ENCODE peak calls at places on chromosome X, in nine cellular contexts. E is Panc1; Z is heart left ventricle; A is CD4-positive, alpha-beta T cell; G is Peyer's patch; L is heart right ventricle; O is A549; H is ovary; X is uterus. W is an unnamed sample.

GRCh38 chrX:95318882-95319281 is 1365.8 kb upstream of the DIAPH2 start:
- DNase-seq in E (no peak), Z (no peak), A (no peak), G (no peak), L (no peak), O (no peak), H (no peak), X (no peak), W (no peak)

GRCh38 chrX:112851806-112852205 is 11.2 kb upstream of the AMOT start:
- DNase-seq in E (no peak), Z (no peak), A (no peak), G (no peak), L (no peak), O (no peak), H (peak), X (peak), W (no peak)

GRCh38 chrX:133054761-133055385 is 42.0 kb downstream of the USP26 start:
- DNase-seq in E (no peak), Z (no peak), A (no peak), G (no peak), L (no peak), O (no peak), H (no peak), X (no peak), W (no peak)

GRCh38 chrX:37796302-37796701 is 16.4 kb downstream of the CYBB start:
- DNase-seq in E (no peak), Z (no peak), A (no peak), G (no peak), L (no peak), O (no peak), H (no peak), X (no peak), W (no peak)

GRCh38 chrX:22373766-22374165 is 101.1 kb downstream of the CBLL2 start:
- DNase-seq in E (no peak), Z (no peak), A (no peak), G (no peak), L (no peak), O (no peak), H (no peak), X (no peak), W (no peak)

GRCh38 chrX:109635151-109635550 is 10.2 kb upstream of the KCNE5 start:
- DNase-seq in E (peak), Z (no peak), A (no peak), G (no peak), L (no peak), O (peak), H (no peak), X (no peak), W (no peak)

GRCh38 chrX:12770440-12770839 is 20.8 kb upstream of the PRPS2 start:
- DNase-seq in E (no peak), Z (no peak), A (no peak), G (no peak), L (no peak), O (no peak), H (no peak), X (no peak), W (no peak)

GRCh38 chrX:53126377-53126776 is 32.4 kb downstream of the KANTR start:
- DNase-seq in E (no peak), Z (no peak), A (no peak), G (no peak), L (no peak), O (no peak), H (no peak), X (no peak), W (no peak)

GRCh38 chrX:49919617-49920016 is 2.8 kb upstream of the CLCN5 start:
- DNase-seq in E (peak), Z (peak), A (peak), G (peak), L (peak), O (peak), H (peak), X (peak), W (no peak)

GRCh38 chrX:31333181-31333831 is 261.5 kb upstream of the FTHL17 start:
- DNase-seq in E (no peak), Z (no peak), A (no peak), G (no peak), L (no peak), O (no peak), H (no peak), X (no peak), W (no peak)

GRCh38 chrX:106716004-106716403 is 10.5 kb upstream of the RNF128 start:
- DNase-seq in E (no peak), Z (no peak), A (no peak), G (no peak), L (no peak), O (no peak), H (no peak), X (no peak), W (no peak)

GRCh38 chrX:83509246-83509801 is 1.2 kb downstream of the POU3F4 start:
- DNase-seq in E (no peak), Z (no peak), A (no peak), G (no peak), L (no peak), O (no peak), H (no peak), X (no peak), W (no peak)

GRCh38 chrX:300334-300733 is 18.3 kb downstream of the GTPBP6 start:
- DNase-seq in E (no peak), Z (no peak), A (no peak), G (no peak), L (no peak), O (no peak), H (no peak), X (no peak), W (no peak)

GRCh38 chrX:45735571-45735970 is 534.9 kb upstream of the DIPK2B start:
- DNase-seq in E (no peak), Z (no peak), A (no peak), G (no peak), L (no peak), O (no peak), H (no peak), X (no peak), W (no peak)

GRCh38 chrX:101348452-101349222 is at the start of gene TIMM8A:
- DNase-seq in E (peak), Z (peak), A (peak), G (peak), L (peak), O (peak), H (peak), X (peak), W (peak)

GRCh38 chrX:24561121-24561520 is 86.0 kb downstream of the PCYT1B start:
- DNase-seq in E (no peak), Z (no peak), A (no peak), G (no peak), L (no peak), O (peak), H (no peak), X (no peak), W (no peak)

GRCh38 chrX:26071618-26072017 is 66.5 kb upstream of the MAGEB18 start:
- DNase-seq in E (no peak), Z (no peak), A (no peak), G (no peak), L (no peak), O (no peak), H (no peak), X (no peak), W (no peak)

GRCh38 chrX:50920132-50920531 is 9.6 kb downstream of the BMP15 start:
- DNase-seq in E (no peak), Z (no peak), A (no peak), G (no peak), L (no peak), O (no peak), H (no peak), X (no peak), W (no peak)
- TF ChIP-seq CTCF in E (peak), Z (peak), A (no peak), G (no peak), L (peak), O (peak), H (no peak), X (peak), W (peak)

DNA sequence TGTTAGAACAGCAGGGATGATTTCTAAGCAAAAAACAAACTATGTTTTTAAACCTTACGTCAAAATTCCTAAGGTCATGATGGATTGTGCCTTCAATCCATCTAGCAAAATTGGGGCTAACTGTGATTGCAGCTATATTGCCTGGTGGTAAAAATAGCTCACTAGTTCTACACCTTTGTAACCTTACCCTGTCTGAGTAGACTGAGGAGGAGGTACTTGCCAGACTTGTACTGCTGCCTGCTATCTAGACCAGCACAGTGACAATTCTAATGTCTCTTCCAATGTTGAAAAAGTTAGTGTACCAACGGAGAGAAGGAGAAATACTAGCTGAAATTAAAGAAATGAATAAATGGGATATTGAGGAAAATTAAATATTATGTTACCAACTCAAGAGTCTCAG is 30.3 kb downstream of the ATP11C start:
- DNase-seq in E (no peak), Z (no peak), A (no peak), G (no peak), L (no peak), O (no peak), H (no peak), X (no peak), W (no peak)
- H3K27ac ChIP-seq in E (no peak), Z (no peak), A (no peak), G (no peak), L (no peak), O (no peak), H (no peak), X (no peak), W (no peak)

GRCh38 chrX:68238568-68238967 is 194.7 kb downstream of the OPHN1 start:
- DNase-seq in E (no peak), Z (no peak), A (no peak), G (no peak), L (no peak), O (no peak), H (no peak), X (no peak), W (no peak)
- TF ChIP-seq CTCF in E (peak), Z (peak), A (no peak), G (no peak), L (peak), O (peak), H (no peak), X (no peak), W (peak)

GRCh38 chrX:153793291-153793690 is 884 bp downstream of the IDH3G start:
- DNase-seq in E (no peak), Z (no peak), A (no peak), G (no peak), L (no peak), O (no peak), H (no peak), X (no peak), W (no peak)

GRCh38 chrX:153791104-153791852 is 2.9 kb downstream of the IDH3G start:
- DNase-seq in E (no peak), Z (no peak), A (no peak), G (no peak), L (no peak), O (no peak), H (no peak), X (no peak), W (no peak)

GRCh38 chrX:153789654-153790053 is 4.5 kb downstream of the IDH3G start:
- DNase-seq in E (no peak), Z (no peak), A (no peak), G (no peak), L (no peak), O (no peak), H (no peak), X (no peak), W (no peak)

GRCh38 chrX:153794018-153794896 is at the start of the genes IDH3G and SSR4:
- DNase-seq in E (peak), Z (peak), A (peak), G (peak), L (peak), O (peak), H (peak), X (peak), W (peak)

DNA sequence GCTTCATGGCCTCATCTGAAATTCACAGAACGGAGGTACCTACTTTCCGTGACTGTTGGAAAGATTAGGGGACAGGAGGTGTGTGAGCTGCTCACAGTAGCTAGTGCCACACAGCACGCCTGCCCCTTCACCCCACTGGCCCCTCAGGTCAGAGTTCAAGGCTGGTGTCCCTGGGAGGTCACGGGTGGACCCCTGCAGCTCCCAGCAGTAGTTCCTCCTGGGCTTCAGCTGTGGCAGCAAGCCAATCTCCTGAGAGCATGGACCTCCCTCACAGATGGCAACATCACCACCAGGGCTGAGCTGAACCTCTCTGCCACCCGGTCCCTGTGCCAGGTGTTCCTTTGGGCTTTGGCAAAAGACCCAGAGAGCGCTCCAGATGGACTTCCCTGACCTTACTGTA is 1.8 kb downstream of the IDH3G start:
- DNase-seq in E (no peak), Z (no peak), A (no peak), G (no peak), L (no peak), O (no peak), H (no peak), X (no peak), W (no peak)
- H3K27ac ChIP-seq in E (peak), Z (no peak), A (no peak), G (no peak), L (no peak), O (no peak), H (no peak), X (no peak), W (no peak)